ENCODE peak calls at places on chromosomes 6 and 20, in ten cellular contexts. R is T-helper 9 cell; T is amniotic stem cell; H is astrocyte; A is stromal cell of bone marrow; Y is heart left ventricle; M is NCI-H446 treated with DMSO at 0.1 percent for 48 hours; S is stimulated activated naive CD4-positive, alpha-beta T cell; Z is ELR; V is caudate nucleus. K is an unnamed sample.
A peak's percentile ranks its signal among the peaks of the same experiment; 100 is the strongest.

GRCh38 chr6:169807219-169807618 is 55.8 kb downstream of the ERMARD start:
- DNase-seq in R (no peak), T (no peak), H (no peak), A (no peak), Y (no peak), M (no peak), S (no peak), Z (no peak), V (no peak), K (no peak)

GRCh38 chr6:136967874-136968752 is 46.0 kb downstream of the SLC35D3 start:
- DNase-seq in R (peak; percentile 45), T (peak; percentile 14), H (peak; percentile 47), A (peak; percentile 62), Y (peak; percentile 56), M (peak; percentile 69), S (peak; percentile 10), Z (peak; percentile 72), V (peak; percentile 12), K (peak; percentile 58)

GRCh38 chr20:35145141-35145564 is 2.0 kb downstream of the EDEM2 start:
- DNase-seq in R (no peak), T (peak; percentile 22), H (peak; percentile 50), A (peak; percentile 36), Y (no peak), M (peak; percentile 47), S (no peak), Z (peak; percentile 75), V (no peak), K (peak; percentile 72)

GRCh38 chr20:18276821-18277220 is 11.5 kb upstream of the ZNF133 start:
- DNase-seq in R (peak; percentile 21), T (peak; percentile 28), H (peak; percentile 42), A (peak; percentile 63), Y (peak; percentile 40), M (peak; percentile 31), S (peak; percentile 8), Z (peak; percentile 78), V (peak; percentile 53), K (peak; percentile 71)

GRCh38 chr20:60062431-60063336 is 104.5 kb downstream of the CDH26 start:
- DNase-seq in R (no peak), T (peak; percentile 29), H (peak; percentile 70), A (peak; percentile 73), Y (no peak), M (no peak), S (no peak), Z (peak; percentile 54), V (peak; percentile 35), K (peak; percentile 69)

GRCh38 chr6:50271817-50272216 is 222.1 kb upstream of the DEFB112 start:
- DNase-seq in R (no peak), T (no peak), H (no peak), A (no peak), Y (no peak), M (no peak), S (no peak), Z (no peak), V (no peak), K (no peak)

GRCh38 chr6:2900221-2900807 is 2.8 kb downstream of the SERPINB9 start:
- DNase-seq in R (no peak), T (no peak), H (no peak), A (no peak), Y (no peak), M (no peak), S (no peak), Z (no peak), V (no peak), K (no peak)

GRCh38 chr20:51661609-51662178 is 106.5 kb downstream of the ATP9A start:
- DNase-seq in R (no peak), T (no peak), H (peak; percentile 80), A (no peak), Y (no peak), M (no peak), S (no peak), Z (peak; percentile 78), V (no peak), K (peak; percentile 79)

GRCh38 chr6:22015944-22016343 is 280.9 kb downstream of the PRL start:
- DNase-seq in R (no peak), T (no peak), H (no peak), A (no peak), Y (no peak), M (no peak), S (no peak), Z (no peak), V (no peak), K (no peak)

GRCh38 chr6:43669050-43669921 is 18.3 kb downstream of the MRPS18A start:
- DNase-seq in R (no peak), T (no peak), H (peak; percentile 62), A (peak; percentile 84), Y (peak; percentile 77), M (no peak), S (no peak), Z (peak; percentile 56), V (peak; percentile 31), K (peak; percentile 59)

GRCh38 chr6:18265787-18266523 is 1.6 kb upstream of the DEK start:
- DNase-seq in R (no peak), T (no peak), H (no peak), A (no peak), Y (no peak), M (no peak), S (no peak), Z (no peak), V (no peak), K (no peak)

GRCh38 chr6:138087549-138087948 is 19.7 kb downstream of the PERP start:
- DNase-seq in R (no peak), T (no peak), H (peak; percentile 31), A (no peak), Y (no peak), M (no peak), S (no peak), Z (peak; percentile 55), V (no peak), K (no peak)

GRCh38 chr20:17806739-17807441 is 107.1 kb downstream of the BANF2 start:
- DNase-seq in R (no peak), T (no peak), H (peak; percentile 78), A (peak; percentile 61), Y (peak; percentile 85), M (peak; percentile 58), S (no peak), Z (no peak), V (no peak), K (peak; percentile 78)

GRCh38 chr6:144286503-144287393 is 1.6 kb downstream of the UTRN start:
- DNase-seq in R (no peak), T (no peak), H (peak; percentile 94), A (peak; percentile 54), Y (peak; percentile 75), M (no peak), S (no peak), Z (peak; percentile 97), V (no peak), K (peak; percentile 93)

GRCh38 chr6:36427781-36428345 is 14.8 kb downstream of the PXT1 start:
- DNase-seq in R (no peak), T (no peak), H (peak; percentile 30), A (no peak), Y (no peak), M (no peak), S (no peak), Z (peak; percentile 48), V (no peak), K (peak; percentile 63)

GRCh38 chr6:28785962-28786679 is 137.7 kb downstream of the TRIM27 start:
- DNase-seq in R (no peak), T (no peak), H (no peak), A (no peak), Y (no peak), M (no peak), S (no peak), Z (no peak), V (no peak), K (no peak)

GRCh38 chr6:27617046-27617687 is 144.3 kb upstream of the ZNF184 start:
- DNase-seq in R (no peak), T (no peak), H (peak; percentile 17), A (no peak), Y (no peak), M (no peak), S (no peak), Z (peak; percentile 43), V (no peak), K (no peak)

K was measured in IMR-90.